ENCODE peak calls at places on chromosome 10, in nine cellular contexts. V is Peyer's patch, S is fibroblast of lung, N is PC-9, B is upper lobe of right lung, O is astrocyte, W is breast epithelium, Z is H9, Q is HepG2. J is an unnamed sample.

GRCh38 chr10:97022616-97023015 is 163.1 kb downstream of the SLIT1 start:
- DNase-seq in Z (no peak), S (no peak), B (no peak), V (no peak), N (no peak), O (no peak), W (no peak), Q (no peak), J (no peak)

GRCh38 chr10:13978844-13979227 is 351.9 kb downstream of the FRMD4A start:
- DNase-seq in B (no peak), O (no peak), S (no peak), W (no peak), Q (no peak), Z (no peak), N (no peak), V (no peak), J (no peak)

GRCh38 chr10:46530249-46531186 is 25.9 kb downstream of the GPRIN2 start:
- DNase-seq in W (peak), Z (no peak), N (no peak), B (no peak), Q (peak), O (peak), V (peak), S (peak), J (no peak)

GRCh38 chr10:110947061-110947595 is 27.7 kb downstream of the SHOC2 start:
- DNase-seq in Z (no peak), B (no peak), Q (no peak), V (no peak), W (no peak), O (peak), S (peak), N (no peak), J (no peak)

GRCh38 chr10:59243611-59244195 is 67.3 kb downstream of the PHYHIPL start:
- DNase-seq in N (no peak), Z (no peak), Q (no peak), V (no peak), S (peak), W (no peak), B (no peak), O (peak), J (no peak)

GRCh38 chr10:4141471-4141870 is 356.5 kb upstream of the KLF6 start:
- DNase-seq in V (no peak), O (peak), W (no peak), B (no peak), S (peak), Z (peak), N (no peak), Q (no peak), J (no peak)

GRCh38 chr10:131279516-131279915 is 32.0 kb downstream of the TCERG1L start:
- DNase-seq in V (no peak), S (no peak), Z (no peak), B (no peak), Q (no peak), W (no peak), O (no peak), N (no peak), J (no peak)

GRCh38 chr10:31319602-31320178 is 674 bp downstream of the ZEB1 start:
- DNase-seq in O (no peak), Z (no peak), Q (no peak), B (peak), S (no peak), V (no peak), N (no peak), W (no peak), J (no peak)

GRCh38 chr10:119337796-119338432 is 130.5 kb downstream of the GRK5 start:
- DNase-seq in W (no peak), O (peak), Q (no peak), N (no peak), V (no peak), Z (no peak), S (peak), B (no peak), J (no peak)

GRCh38 chr10:11449761-11450160 is 161.7 kb downstream of the USP6NL start:
- DNase-seq in V (no peak), Z (peak), O (no peak), N (no peak), Q (no peak), S (no peak), B (no peak), W (no peak), J (no peak)

GRCh38 chr10:6061056-6061455 is 1.1 kb downstream of the IL2RA start:
- DNase-seq in W (no peak), V (peak), Q (no peak), B (no peak), N (no peak), O (no peak), Z (no peak), S (no peak), J (no peak)

GRCh38 chr10:110336111-110336721 is 31.5 kb upstream of the SMNDC1 start:
- DNase-seq in V (no peak), W (no peak), B (no peak), Q (no peak), Z (peak), O (peak), N (no peak), S (peak), J (peak)

GRCh38 chr10:33252794-33253203 is 81.7 kb downstream of the NRP1 start:
- DNase-seq in B (no peak), V (no peak), W (no peak), Z (no peak), S (peak), N (no peak), O (peak), Q (peak), J (no peak)

DNA sequence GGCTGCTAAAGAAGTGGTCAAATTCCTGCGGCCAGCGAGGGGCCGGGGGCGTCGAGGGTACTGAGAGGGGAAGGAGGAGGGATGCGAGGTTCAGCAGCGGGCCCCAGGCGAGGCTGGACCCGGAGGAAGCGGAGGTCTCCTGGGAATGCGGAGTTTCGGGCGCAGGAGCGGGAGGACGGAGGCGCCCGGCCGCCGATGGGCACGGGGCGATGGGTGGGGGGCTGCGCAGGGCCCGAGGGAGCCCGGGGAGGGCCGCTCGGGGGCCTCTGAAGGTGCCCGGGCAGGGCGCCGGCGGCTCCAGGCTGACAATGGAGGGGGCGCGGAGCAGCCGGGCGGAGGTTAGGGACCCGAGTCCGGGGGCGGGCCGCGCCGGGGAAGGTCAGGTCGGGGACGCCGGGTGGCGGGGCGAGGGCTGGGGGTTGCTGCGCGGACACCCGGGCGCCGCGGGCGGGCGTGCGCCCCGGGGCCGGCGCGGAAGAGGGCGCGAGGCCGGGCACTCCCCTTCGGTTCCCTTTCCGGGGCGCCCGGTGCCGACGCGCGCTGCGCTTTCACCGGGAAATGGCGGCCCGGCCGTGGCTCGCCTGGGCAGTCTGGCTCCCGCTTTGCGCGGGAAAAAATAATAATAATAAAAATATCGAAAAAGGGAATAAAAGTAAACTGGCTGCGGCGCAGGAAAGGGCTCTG is 708 bp downstream of the MACROH2A2 start:
- DNase-seq in O (no peak), W (no peak), Z (peak), S (peak), N (no peak), B (peak), Q (no peak), V (no peak), J (no peak)
- H3K27ac ChIP-seq in O (no peak), W (peak), Z (no peak), S (no peak), N (no peak), B (peak), Q (peak), V (peak), J (peak)

DNA sequence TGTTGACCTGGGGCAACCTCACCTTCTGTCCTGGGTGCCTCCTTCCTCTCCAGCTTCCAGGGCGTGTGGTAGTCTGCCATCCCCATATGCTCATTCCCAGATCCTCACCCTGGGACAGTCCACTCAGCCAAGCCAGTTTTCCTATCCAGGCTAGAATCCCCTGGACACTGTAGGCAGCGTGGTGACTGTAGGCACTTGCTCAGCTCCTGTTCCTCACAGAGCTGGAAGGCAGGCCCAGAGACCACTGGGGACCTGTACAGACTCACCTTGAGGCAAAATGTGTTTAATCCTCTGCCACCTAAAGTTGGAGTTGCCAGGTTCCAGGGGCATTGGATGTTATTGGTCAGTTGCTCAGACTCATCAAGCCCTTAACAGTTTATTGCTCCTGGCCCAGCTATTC is 2.4 kb upstream of the GRID1 start:
- DNase-seq in O (no peak), N (no peak), B (peak), S (no peak), Z (peak), Q (no peak), V (peak), W (peak), J (no peak)
- H3K27ac ChIP-seq in O (no peak), N (no peak), B (no peak), S (no peak), Z (no peak), Q (no peak), V (no peak), W (no peak), J (no peak)

GRCh38 chr10:88984525-88984924 is 6.1 kb upstream of the FAS start:
- DNase-seq in O (no peak), N (no peak), B (no peak), V (no peak), Z (no peak), Q (no peak), S (no peak), W (no peak), J (no peak)
- H3K27ac ChIP-seq in O (no peak), N (no peak), B (no peak), V (no peak), Z (no peak), Q (no peak), S (no peak), W (peak), J (no peak)

GRCh38 chr10:122124808-122125207 is 135.8 kb downstream of the TACC2 start:
- DNase-seq in O (no peak), B (no peak), V (no peak), S (no peak), N (no peak), Z (no peak), Q (no peak), W (no peak), J (no peak)
- H3K27ac ChIP-seq in O (no peak), B (peak), V (no peak), S (no peak), N (no peak), Z (no peak), Q (no peak), W (no peak), J (no peak)

GRCh38 chr10:80160361-80161128 is 28.0 kb downstream of the PLAC9 start:
- DNase-seq in B (no peak), Z (no peak), O (no peak), W (no peak), V (no peak), Q (no peak), N (no peak), S (no peak), J (no peak)
- H3K27ac ChIP-seq in B (no peak), Z (no peak), O (no peak), W (no peak), V (no peak), Q (no peak), N (no peak), S (peak), J (no peak)

GRCh38 chr10:71772832-71773220 is 494 bp downstream of the VSIR start:
- DNase-seq in B (no peak), N (peak), O (no peak), W (no peak), V (no peak), Z (no peak), Q (no peak), S (no peak), J (no peak)
- H3K27ac ChIP-seq in B (peak), N (no peak), O (no peak), W (peak), V (peak), Z (no peak), Q (no peak), S (peak), J (peak)

DNA sequence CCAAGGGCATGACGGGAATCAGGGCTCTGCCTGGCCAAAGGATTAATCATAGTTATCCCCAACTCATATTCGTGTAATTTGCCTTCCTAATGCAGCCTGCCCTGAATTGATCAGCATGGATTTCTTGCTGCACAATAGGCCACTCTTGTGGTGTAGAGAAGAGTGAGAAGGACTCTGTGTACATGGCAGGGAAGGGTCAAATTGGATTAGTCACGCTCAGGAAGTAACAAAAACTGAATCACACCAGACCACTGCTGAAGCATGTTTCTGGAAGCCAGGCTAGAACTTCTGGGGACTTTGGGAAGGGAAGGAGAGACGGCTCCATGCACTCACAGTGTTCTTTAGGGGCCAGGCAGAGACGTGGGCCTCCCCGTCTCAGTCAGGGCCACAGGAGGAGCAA is 227.1 kb downstream of the BUB3 start:
- DNase-seq in Z (no peak), Q (peak), W (no peak), B (peak), N (no peak), S (peak), O (peak), V (no peak), J (peak)
- H3K27ac ChIP-seq in Z (no peak), Q (no peak), W (no peak), B (no peak), N (no peak), S (no peak), O (no peak), V (no peak), J (no peak)